ENCODE peak calls at places on chromosomes 4 and X, in six cellular contexts. U is astrocyte of the spinal cord, W is astrocyte of the cerebellum, Q is PC-3, A is lung, X is psoas muscle. J is an unnamed sample.

GRCh38 chrX:110123331-110123782 is 120.4 kb downstream of the TMEM164 start:
- DNase-seq in U (no peak), W (no peak), Q (no peak), A (no peak), X (no peak), J (peak; percentile 68)

GRCh38 chr4:6972911-6973310 is 63.3 kb downstream of the TBC1D14 start:
- DNase-seq in U (no peak), W (no peak), Q (no peak), A (no peak), X (no peak), J (no peak)

GRCh38 chr4:125836597-125837195 is 521.9 kb downstream of the FAT4 start:
- DNase-seq in U (no peak), W (no peak), Q (peak; percentile 7), A (no peak), X (no peak), J (no peak)

GRCh38 chr4:80266267-80266901 is at the start of gene FGF5:
- DNase-seq in U (peak; percentile 94), W (peak; percentile 62), Q (peak; percentile 76), A (no peak), X (peak; percentile 50), J (no peak)

GRCh38 chrX:150007356-150007755 is 69.1 kb upstream of the EOLA2 start:
- DNase-seq in U (no peak), W (no peak), Q (no peak), A (no peak), X (no peak), J (no peak)

GRCh38 chr4:86934147-86934771 is 552 bp upstream of the AFF1 start:
- DNase-seq in U (peak; percentile 18), W (no peak), Q (no peak), A (no peak), X (no peak), J (no peak)

GRCh38 chr4:88158360-88159136 is at the start of gene ABCG2:
- DNase-seq in U (peak; percentile 44), W (peak; percentile 24), Q (no peak), A (no peak), X (peak; percentile 26), J (peak; percentile 77)

GRCh38 chr4:158253350-158253980 is 43.2 kb downstream of the TMEM144 start:
- DNase-seq in U (peak; percentile 68), W (peak; percentile 53), Q (peak; percentile 72), A (no peak), X (no peak), J (no peak)

GRCh38 chr4:10093801-10094552 is 22.6 kb downstream of the WDR1 start:
- DNase-seq in U (peak; percentile 98), W (peak; percentile 96), Q (no peak), A (peak; percentile 53), X (peak; percentile 10), J (no peak)

GRCh38 chr4:36226430-36227227 is 17.7 kb downstream of the ARAP2 start:
- DNase-seq in U (no peak), W (no peak), Q (no peak), A (no peak), X (no peak), J (no peak)

GRCh38 chrX:123085311-123085940 is 98.7 kb upstream of the GRIA3 start:
- DNase-seq in U (no peak), W (no peak), Q (no peak), A (no peak), X (no peak), J (no peak)

GRCh38 chrX:10761447-10761846 is 141.1 kb upstream of the MID1 start:
- DNase-seq in U (no peak), W (no peak), Q (no peak), A (no peak), X (no peak), J (no peak)

GRCh38 chr4:78534286-78534955 is 17.1 kb upstream of the ANXA3 start:
- DNase-seq in U (peak; percentile 50), W (no peak), Q (peak; percentile 82), A (no peak), X (no peak), J (no peak)

GRCh38 chr4:83851261-83852084 is 315.6 kb downstream of the GPAT3 start:
- DNase-seq in U (peak; percentile 94), W (peak; percentile 68), Q (peak; percentile 44), A (no peak), X (no peak), J (peak; percentile 31)

GRCh38 chrX:68183612-68184214 is 249.6 kb downstream of the OPHN1 start:
- DNase-seq in U (peak; percentile 43), W (peak; percentile 15), Q (peak; percentile 72), A (no peak), X (no peak), J (no peak)

GRCh38 chrX:133570549-133570948 is 155.3 kb upstream of the GPC4 start:
- DNase-seq in U (peak; percentile 80), W (peak; percentile 70), Q (peak; percentile 63), A (no peak), X (no peak), J (no peak)

GRCh38 chrX:126658447-126658846 is 105.8 kb upstream of the DCAF12L1 start:
- DNase-seq in U (peak; percentile 52), W (peak; percentile 34), Q (peak; percentile 66), A (no peak), X (no peak), J (no peak)
- TF ChIP-seq CTCF in U (no peak), W (no peak), Q (no peak), A (no peak), X (no peak), J (no peak)

DNA sequence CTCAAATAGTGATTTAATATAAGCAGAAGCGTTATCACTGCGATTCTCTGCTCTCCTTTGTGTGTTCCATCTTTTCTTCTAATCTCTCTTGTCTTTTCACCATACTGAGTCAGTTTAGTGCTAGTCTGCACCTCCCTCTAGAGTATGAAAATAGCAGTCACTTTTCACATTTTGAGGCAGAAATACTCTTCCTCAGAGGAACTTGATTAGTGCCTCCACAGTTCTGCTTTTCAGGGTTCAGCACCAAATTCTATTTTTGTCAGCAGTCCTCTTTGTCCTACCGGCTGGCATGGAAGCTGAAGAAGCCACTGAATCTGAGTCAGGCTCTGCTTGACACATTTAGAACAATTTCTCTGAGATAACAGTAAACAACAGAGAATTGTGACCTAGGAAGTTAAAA is 49.7 kb upstream of the ANKRD17 start:
- DNase-seq in U (peak; percentile 50), W (no peak), Q (peak; percentile 53), A (no peak), X (no peak), J (no peak)
- TF ChIP-seq CTCF in U (peak; percentile 54), W (peak; percentile 47), Q (peak; percentile 60), A (no peak), X (no peak), J (peak; percentile 23)

DNA sequence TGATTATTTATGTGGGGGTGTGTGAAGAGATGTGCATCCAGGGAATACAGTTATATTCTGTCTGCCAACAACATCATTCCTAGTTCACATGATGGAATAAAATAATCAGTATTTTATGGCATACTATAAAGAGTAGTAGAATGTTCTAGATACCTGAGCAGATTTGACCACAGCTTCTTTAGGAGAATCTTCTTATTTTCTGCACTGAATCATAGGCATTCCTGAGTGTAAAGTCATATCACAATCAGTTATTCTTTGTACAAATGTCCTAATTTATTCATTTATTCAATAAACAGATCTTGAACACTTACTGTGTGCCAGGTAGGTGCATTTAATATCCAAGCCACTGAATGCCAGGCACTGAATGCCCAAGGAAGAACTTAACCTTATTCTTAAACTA is 124.0 kb downstream of the UCHL1 start:
- DNase-seq in U (no peak), W (no peak), Q (no peak), A (no peak), X (no peak), J (no peak)
- TF ChIP-seq CTCF in U (no peak), W (no peak), Q (no peak), A (no peak), X (no peak), J (no peak)

GRCh38 chrX:126819429-126819828 is at the start of gene PRR32:
- DNase-seq in U (no peak), W (no peak), Q (no peak), A (no peak), X (no peak), J (no peak)

GRCh38 chrX:126824596-126824995 is 5.1 kb downstream of the PRR32 start:
- DNase-seq in U (no peak), W (no peak), Q (no peak), A (no peak), X (no peak), J (no peak)

GRCh38 chrX:126815816-126816215 is 3.7 kb upstream of the PRR32 start:
- DNase-seq in U (no peak), W (no peak), Q (no peak), A (no peak), X (no peak), J (no peak)

GRCh38 chrX:126820700-126821420 is 1.3 kb downstream of the PRR32 start:
- DNase-seq in U (no peak), W (no peak), Q (no peak), A (peak; percentile 29), X (no peak), J (no peak)
- TF ChIP-seq CTCF in U (no peak), W (no peak), Q (no peak), A (no peak), X (no peak), J (no peak)

DNA sequence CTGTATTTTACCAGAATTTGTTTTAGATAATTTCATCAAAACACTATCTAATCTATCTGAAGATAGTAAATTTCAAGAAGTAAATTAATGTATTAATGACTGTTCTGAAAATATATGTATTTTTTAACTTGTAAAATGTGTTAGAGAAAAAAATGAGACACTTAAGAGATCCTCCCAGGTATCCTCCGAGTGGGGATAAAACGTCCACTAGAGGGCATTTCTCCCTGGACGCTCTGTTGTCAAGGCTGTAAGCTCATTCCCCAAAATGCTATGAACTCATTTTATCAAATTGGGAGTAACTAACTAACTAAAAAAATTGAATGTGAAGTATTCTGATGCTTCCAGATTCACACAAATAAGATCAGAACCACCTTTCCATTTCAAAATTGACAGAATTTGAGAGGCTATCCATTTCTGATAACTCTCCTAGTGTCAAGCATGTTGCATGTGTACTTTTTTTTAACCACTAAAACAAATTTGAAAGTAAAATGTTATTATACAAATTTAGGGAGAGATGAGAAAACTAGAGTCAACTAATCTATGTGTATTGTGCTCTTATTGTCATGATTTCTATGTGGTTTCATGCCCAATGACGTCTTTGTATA is 337.3 kb upstream of the HS3ST1 start:
- DNase-seq in U (peak; percentile 51), W (peak; percentile 19), Q (peak; percentile 68), A (no peak), X (no peak), J (no peak)
- TF ChIP-seq CTCF in U (peak; percentile 83), W (peak; percentile 83), Q (peak; percentile 75), A (no peak), X (peak; percentile 47), J (peak; percentile 71)

DNA sequence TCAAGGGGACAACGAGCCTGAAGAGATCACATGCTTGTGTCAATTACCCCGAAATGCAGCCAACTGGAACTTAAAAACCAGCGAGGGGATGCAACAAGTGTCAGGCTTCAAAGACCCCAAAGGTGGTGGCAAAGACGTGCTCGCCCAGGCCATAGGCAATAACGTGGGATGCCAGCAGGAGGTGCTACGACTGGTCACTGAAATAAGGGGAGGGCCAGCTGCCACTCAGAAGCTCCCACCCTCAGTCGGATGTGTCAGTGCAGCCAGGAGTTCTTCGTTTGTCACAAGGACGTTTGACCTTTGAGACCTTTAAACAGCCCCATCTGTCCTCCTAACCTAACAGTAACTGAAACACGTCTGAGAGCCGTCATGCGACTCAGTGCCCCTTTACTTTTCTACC is 556.8 kb upstream of the PCDH10 start:
- DNase-seq in U (no peak), W (no peak), Q (no peak), A (no peak), X (no peak), J (no peak)
- TF ChIP-seq CTCF in U (no peak), W (no peak), Q (no peak), A (no peak), X (no peak), J (no peak)